ENCODE peak calls at places on chromosomes 2 and 18, in ten cellular contexts. R, Z, X, T, A, P, J, F, C and N are unnamed samples.

GRCh38 chr18:59085126-59085794 is 54.4 kb upstream of the SEC11C start:
- DNase-seq in J (no peak), R (no peak), Z (no peak), C (no peak), A (no peak), T (no peak), X (no peak), P (no peak), F (no peak), N (no peak)

GRCh38 chr2:108575132-108575966 is 41.1 kb downstream of the LIMS1 start:
- DNase-seq in T (peak), Z (no peak), R (no peak), A (no peak), F (no peak), C (no peak), P (no peak), J (no peak), X (peak), N (no peak)

GRCh38 chr2:141741652-141742051 is 389.2 kb downstream of the LRP1B start:
- DNase-seq in T (no peak), X (no peak), Z (no peak), R (no peak), C (no peak), A (no peak), J (no peak), P (no peak), F (no peak), N (no peak)

GRCh38 chr18:60555629-60556028 is 183.1 kb upstream of the MC4R start:
- DNase-seq in P (no peak), Z (no peak), J (no peak), F (peak), C (no peak), X (no peak), R (no peak), T (no peak), A (no peak), N (no peak)

GRCh38 chr2:20115902-20116301 is 64.5 kb upstream of the LAPTM4A start:
- DNase-seq in F (peak), R (no peak), C (no peak), Z (no peak), T (no peak), X (no peak), A (no peak), P (no peak), J (peak), N (no peak)

GRCh38 chr2:239831272-239831731 is 193.8 kb downstream of the NDUFA10 start:
- DNase-seq in F (peak), C (no peak), Z (no peak), P (no peak), A (no peak), R (peak), T (no peak), J (peak), X (no peak), N (no peak)

GRCh38 chr18:47829831-47830230 is 100.6 kb downstream of the SMAD2 start:
- DNase-seq in J (no peak), C (no peak), T (peak), P (no peak), Z (no peak), A (no peak), X (no peak), F (no peak), R (no peak), N (no peak)

GRCh38 chr2:168149431-168149830 is 98.0 kb downstream of the STK39 start:
- DNase-seq in P (no peak), J (no peak), Z (no peak), T (no peak), A (no peak), C (no peak), R (no peak), F (no peak), X (no peak), N (no peak)

GRCh38 chr2:105431367-105432088 is 32.7 kb upstream of the FHL2 start:
- DNase-seq in X (no peak), J (no peak), C (peak), T (peak), F (no peak), Z (peak), A (no peak), P (no peak), R (peak), N (peak)

GRCh38 chr2:169839954-169840746 is 12.9 kb downstream of the UBR3 start:
- DNase-seq in Z (no peak), T (no peak), F (no peak), P (no peak), A (no peak), R (no peak), C (no peak), X (no peak), J (no peak), N (no peak)

GRCh38 chr2:98709530-98709929 is 21.4 kb downstream of the MGAT4A start:
- DNase-seq in A (no peak), J (no peak), F (no peak), C (no peak), X (no peak), Z (no peak), P (no peak), T (peak), R (no peak), N (no peak)

GRCh38 chr2:63189026-63189425 is 138.4 kb downstream of the OTX1 start:
- DNase-seq in P (no peak), F (peak), X (peak), A (no peak), C (no peak), Z (peak), J (no peak), T (peak), R (no peak), N (no peak)

GRCh38 chr2:210224660-210225460 is at the start of gene ACADL:
- DNase-seq in X (peak), F (peak), J (peak), P (no peak), R (peak), T (peak), C (peak), Z (no peak), A (no peak), N (peak)

GRCh38 chr18:13313006-13313661 is 94.6 kb downstream of the LDLRAD4 start:
- DNase-seq in Z (no peak), X (no peak), C (no peak), R (no peak), A (no peak), P (peak), F (no peak), T (no peak), J (no peak), N (no peak)

GRCh38 chr18:78979058-78979680 is 449 bp upstream of the SALL3 start:
- DNase-seq in R (no peak), T (peak), A (peak), P (no peak), F (no peak), C (no peak), X (no peak), J (no peak), Z (no peak), N (no peak)

GRCh38 chr2:217436386-217436785 is 566.4 kb downstream of the TNS1 start:
- DNase-seq in T (no peak), Z (no peak), P (no peak), C (no peak), R (peak), F (no peak), J (no peak), A (no peak), X (no peak), N (peak)

GRCh38 chr2:1686784-1687105 is 57.6 kb downstream of the PXDN start:
- DNase-seq in J (no peak), P (no peak), Z (no peak), A (no peak), F (no peak), X (no peak), C (no peak), R (no peak), T (peak), N (no peak)

GRCh38 chr2:214261683-214262082 is 149.2 kb upstream of the VWC2L start:
- DNase-seq in F (no peak), X (no peak), P (no peak), J (no peak), Z (no peak), A (no peak), T (peak), R (no peak), C (no peak), N (no peak)

GRCh38 chr2:237566401-237567235 is at the start of gene PRLH:
- DNase-seq in P (no peak), X (no peak), C (no peak), F (no peak), J (peak), R (peak), Z (no peak), A (peak), T (no peak), N (no peak)

GRCh38 chr18:42001801-42002200 is 46.8 kb downstream of the PIK3C3 start:
- DNase-seq in A (no peak), Z (no peak), P (no peak), C (no peak), X (no peak), F (no peak), J (no peak), T (peak), R (no peak), N (no peak)

GRCh38 chr2:178211943-178212342 is 17.6 kb downstream of the OSBPL6 start:
- DNase-seq in Z (no peak), R (no peak), A (no peak), F (no peak), C (no peak), X (no peak), P (no peak), T (no peak), J (no peak), N (no peak)

GRCh38 chr2:111632661-111633060 is 251.3 kb downstream of the ANAPC1 start:
- DNase-seq in F (no peak), A (no peak), J (no peak), T (no peak), P (no peak), Z (no peak), X (no peak), C (no peak), R (no peak), N (no peak)

GRCh38 chr18:32582455-32582854 is 111.8 kb upstream of the GAREM1 start:
- DNase-seq in R (no peak), C (no peak), P (no peak), F (no peak), T (peak), Z (no peak), J (no peak), A (no peak), X (no peak), N (no peak)

GRCh38 chr2:12315224-12315623 is 401.5 kb upstream of the TRIB2 start:
- DNase-seq in R (no peak), F (no peak), A (no peak), J (no peak), Z (no peak), P (no peak), T (no peak), X (no peak), C (no peak), N (no peak)

GRCh38 chr2:45123521-45124191 is 114.4 kb upstream of the SIX2 start:
- DNase-seq in C (no peak), X (no peak), A (no peak), Z (no peak), F (no peak), P (no peak), R (no peak), J (no peak), T (peak), N (no peak)

GRCh38 chr2:222423186-222423585 is 1.2 kb upstream of the SGPP2 start:
- DNase-seq in P (no peak), R (no peak), Z (no peak), T (no peak), A (no peak), C (no peak), F (no peak), X (no peak), J (no peak), N (no peak)

GRCh38 chr2:113080134-113080533 is 12.4 kb downstream of the IL1F10 start:
- DNase-seq in C (no peak), P (peak), X (peak), T (peak), Z (peak), A (no peak), J (no peak), F (peak), R (no peak), N (peak)

GRCh38 chr2:174590928-174591648 is 6.5 kb downstream of the WIPF1 start:
- DNase-seq in F (no peak), A (no peak), C (no peak), P (no peak), R (no peak), J (no peak), Z (no peak), X (no peak), T (peak), N (no peak)

GRCh38 chr18:57029761-57030160 is 117.1 kb upstream of the BOD1L2 start:
- DNase-seq in R (no peak), C (no peak), T (no peak), A (no peak), P (no peak), X (peak), Z (no peak), J (no peak), F (no peak), N (no peak)

GRCh38 chr2:67650292-67651133 is 253.4 kb downstream of the ETAA1 start:
- DNase-seq in Z (peak), J (peak), X (peak), C (peak), A (peak), P (no peak), F (peak), T (peak), R (peak), N (peak)

GRCh38 chr2:53715568-53715967 is 52.0 kb upstream of the CHAC2 start:
- DNase-seq in P (no peak), X (peak), C (no peak), J (no peak), T (peak), R (no peak), F (no peak), A (no peak), Z (no peak), N (no peak)

GRCh38 chr2:176002684-176003225 is 688 bp upstream of the LNPK start:
- DNase-seq in X (peak), P (no peak), R (no peak), T (peak), A (no peak), F (no peak), J (no peak), C (peak), Z (peak), N (peak)

GRCh38 chr2:135582383-135582782 is 51.1 kb downstream of the R3HDM1 start:
- DNase-seq in Z (no peak), X (no peak), T (no peak), F (no peak), A (no peak), C (no peak), P (no peak), R (no peak), J (no peak), N (no peak)

GRCh38 chr2:216030210-216030609 is 16.9 kb upstream of the MREG start:
- DNase-seq in Z (no peak), P (no peak), J (no peak), T (no peak), F (no peak), A (no peak), R (no peak), X (no peak), C (no peak), N (no peak)

GRCh38 chr2:61887684-61888303 is 662 bp downstream of the CCT4 start:
- DNase-seq in Z (peak), C (no peak), A (no peak), X (peak), P (no peak), R (no peak), F (peak), T (peak), J (no peak), N (no peak)

GRCh38 chr2:65722028-65722427 is 289.6 kb upstream of the SPRED2 start:
- DNase-seq in J (no peak), R (peak), P (no peak), X (peak), F (peak), T (peak), A (no peak), C (peak), Z (peak), N (peak)

GRCh38 chr18:44937985-44938384 is 257.3 kb downstream of the SETBP1 start:
- DNase-seq in Z (no peak), T (no peak), X (no peak), A (no peak), P (no peak), C (no peak), J (no peak), R (no peak), F (no peak), N (no peak)

GRCh38 chr2:20188851-20189250 is 36.1 kb downstream of the SDC1 start:
- DNase-seq in Z (no peak), X (no peak), F (no peak), T (no peak), J (no peak), A (no peak), P (no peak), R (no peak), C (no peak), N (peak)

GRCh38 chr2:8691859-8692437 is 10.1 kb downstream of the ID2 start:
- DNase-seq in P (no peak), X (no peak), A (no peak), Z (peak), T (no peak), C (no peak), J (no peak), F (no peak), R (no peak), N (no peak)

DNA sequence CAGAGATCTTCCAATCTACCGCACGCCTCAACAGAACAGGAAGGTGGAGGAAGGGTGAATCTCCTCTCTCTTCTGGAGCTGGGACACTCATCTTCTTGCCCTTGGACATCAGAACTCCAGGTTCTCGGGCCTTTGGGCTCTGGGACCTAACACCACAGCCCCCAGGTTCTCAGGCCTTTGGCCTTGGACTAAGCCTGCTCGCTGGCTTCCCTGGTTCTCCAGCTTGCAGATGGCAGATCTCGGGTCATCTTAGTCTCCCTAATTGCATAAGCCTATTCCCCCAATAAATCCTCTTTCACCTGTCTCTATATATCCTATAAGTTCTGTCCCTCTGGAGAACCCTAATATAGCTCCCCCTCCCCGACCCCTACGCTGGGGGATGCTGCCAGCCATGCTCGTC is 14.8 kb downstream of the HS6ST1 start:
- DNase-seq in F (no peak), J (no peak), R (peak), P (no peak), Z (no peak), A (no peak), T (no peak), X (no peak), C (no peak), N (no peak)
- H3K27ac ChIP-seq in F (no peak), J (no peak), R (no peak), P (no peak), Z (peak), A (peak), T (no peak), X (peak), C (peak), N (no peak)

GRCh38 chr2:44053052-44053451 is 57.3 kb upstream of the LRPPRC start:
- DNase-seq in J (no peak), X (no peak), P (no peak), Z (no peak), A (no peak), R (no peak), C (no peak), T (no peak), F (no peak), N (no peak)
- H3K27ac ChIP-seq in J (no peak), X (no peak), P (no peak), Z (no peak), A (no peak), R (no peak), C (no peak), T (no peak), F (no peak), N (no peak)

DNA sequence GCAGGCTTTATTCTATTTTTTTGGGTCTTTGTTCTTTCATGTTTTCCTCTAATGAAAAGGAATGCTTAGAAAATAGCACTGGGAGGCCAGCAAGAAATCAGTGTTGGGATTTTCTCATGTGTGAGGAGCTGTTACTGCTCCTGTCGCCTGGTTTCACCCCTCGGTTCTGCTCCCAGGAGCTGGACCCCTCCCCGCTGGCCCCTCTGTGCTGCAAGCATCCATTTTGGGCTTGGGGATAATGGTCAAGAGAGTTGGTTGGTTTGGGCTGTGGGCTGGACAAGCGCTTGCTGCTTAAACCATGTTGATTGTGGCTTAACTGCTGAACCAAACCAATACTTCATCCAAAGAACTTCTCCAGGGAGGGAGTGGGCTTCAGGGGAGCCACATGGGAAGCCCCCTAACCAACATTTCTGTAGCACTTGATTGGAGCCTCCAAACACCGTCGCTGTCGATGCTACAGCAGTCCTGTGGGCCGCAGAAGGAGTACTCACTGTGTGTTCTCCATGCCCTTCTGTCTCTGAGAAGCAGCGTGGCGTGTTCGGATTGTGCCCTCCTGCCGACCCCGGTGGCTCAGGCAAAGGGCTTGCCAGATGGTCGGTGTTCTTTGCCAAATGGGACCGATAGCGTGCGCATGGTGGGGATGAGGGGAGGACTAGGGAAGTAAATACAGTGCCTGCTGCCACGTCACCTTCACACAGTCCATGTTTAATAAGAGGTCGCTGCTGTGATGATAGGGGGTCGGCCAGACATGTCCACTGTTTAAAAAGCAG is 40.0 kb downstream of the AGAP1 start:
- DNase-seq in A (no peak), J (peak), P (no peak), C (no peak), F (no peak), T (no peak), Z (no peak), R (peak), X (no peak), N (no peak)
- H3K27ac ChIP-seq in A (no peak), J (no peak), P (no peak), C (no peak), F (no peak), T (no peak), Z (no peak), R (no peak), X (no peak), N (no peak)

GRCh38 chr2:234145511-234145910 is 95.0 kb downstream of the SPP2 start:
- DNase-seq in T (peak), J (no peak), C (no peak), F (no peak), R (no peak), P (no peak), A (no peak), X (no peak), Z (no peak), N (no peak)

GRCh38 chr2:234142530-234142929 is 92.0 kb downstream of the SPP2 start:
- DNase-seq in J (no peak), T (peak), R (no peak), A (no peak), P (no peak), F (no peak), X (no peak), Z (no peak), C (no peak), N (no peak)

GRCh38 chr2:234145057-234145456 is 94.6 kb downstream of the SPP2 start:
- DNase-seq in X (no peak), R (no peak), T (no peak), A (no peak), Z (no peak), P (no peak), J (no peak), C (no peak), F (no peak), N (no peak)

GRCh38 chr2:234147335-234147861 is 96.9 kb downstream of the SPP2 start:
- DNase-seq in A (no peak), R (no peak), X (no peak), F (no peak), J (no peak), C (no peak), P (peak), T (peak), Z (no peak), N (no peak)

DNA sequence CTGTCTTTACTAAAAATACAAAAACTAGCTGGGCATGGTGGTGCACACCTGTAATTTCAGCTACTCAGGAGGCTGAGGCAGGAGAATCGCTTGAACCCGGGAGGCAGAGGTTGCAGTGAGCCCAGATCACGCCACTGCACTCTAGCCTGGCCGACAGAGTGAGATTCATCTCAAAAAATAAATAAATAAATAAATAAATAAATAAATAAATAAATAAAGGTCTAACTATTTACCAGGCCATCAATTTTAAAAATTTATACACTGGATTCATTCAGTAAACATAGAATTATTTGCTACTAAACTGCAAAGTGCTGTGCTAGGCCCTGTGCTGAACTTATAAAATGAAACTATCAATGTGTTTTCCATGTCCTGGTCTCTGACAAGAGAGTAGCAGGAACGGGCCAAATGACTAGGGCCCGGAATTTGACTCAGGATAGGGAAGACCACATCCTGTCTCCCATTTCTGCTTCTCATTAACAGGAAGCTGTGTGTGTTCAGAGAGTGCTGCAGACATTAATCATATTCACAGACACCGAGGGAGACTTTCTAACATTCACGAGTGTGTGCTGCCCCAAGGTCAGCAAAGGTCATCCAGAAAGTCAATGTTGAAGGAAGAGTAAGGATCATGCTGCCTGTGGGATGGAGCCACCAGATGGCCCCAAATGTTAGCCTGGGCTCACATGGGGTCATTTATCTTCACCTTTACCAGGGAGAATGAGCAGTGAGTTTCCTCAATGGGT is 95.8 kb downstream of the SPP2 start:
- DNase-seq in C (no peak), R (no peak), X (peak), P (no peak), A (no peak), F (no peak), T (peak), Z (peak), J (no peak), N (no peak)
- H3K27ac ChIP-seq in C (no peak), R (peak), X (peak), P (no peak), A (peak), F (no peak), T (peak), Z (peak), J (no peak), N (no peak)